ENCODE peak calls at places on chromosome 7, in eight cellular contexts. H is A549, N is thyroid gland, B is cardiac muscle cell, O is pancreas, C is body of pancreas, W is left ventricle myocardium inferior, K is spleen. A is an unnamed sample.
A peak's percentile ranks its signal among the peaks of the same experiment; 100 is the strongest.

GRCh38 chr7:32921896-32922295 is 30.3 kb upstream of the KBTBD2 start:
- DNase-seq in N (no peak), H (no peak), W (no peak), K (no peak), B (peak; percentile 89), O (no peak), C (no peak), A (no peak)

GRCh38 chr7:137923380-137923779 is 76.6 kb upstream of the DGKI start:
- DNase-seq in H (peak; percentile 55), O (no peak), K (no peak), N (no peak), B (no peak), W (no peak), C (no peak), A (no peak)

GRCh38 chr7:31075006-31075405 is 22.9 kb downstream of the ADCYAP1R1 start:
- DNase-seq in H (no peak), C (no peak), K (peak; percentile 69), N (no peak), B (no peak), O (no peak), W (peak; percentile 6), A (no peak)

GRCh38 chr7:68244411-68244810 is 1247.8 kb downstream of the TYW1 start:
- DNase-seq in W (no peak), C (no peak), H (no peak), B (no peak), N (no peak), O (no peak), K (no peak), A (no peak)

GRCh38 chr7:108529341-108529740 is 3.4 kb upstream of the PNPLA8 start:
- DNase-seq in H (no peak), W (no peak), C (no peak), B (no peak), K (no peak), N (no peak), O (no peak), A (no peak)

GRCh38 chr7:43648725-43649406 is 66.0 kb downstream of the STK17A start:
- DNase-seq in C (no peak), O (no peak), B (peak; percentile 74), W (no peak), N (peak; percentile 18), K (peak; percentile 91), H (no peak), A (no peak)

GRCh38 chr7:28617308-28617707 is 205.0 kb downstream of the CREB5 start:
- DNase-seq in H (no peak), B (no peak), N (no peak), K (no peak), W (no peak), C (no peak), O (no peak), A (no peak)

GRCh38 chr7:122532406-122533269 is 166.3 kb downstream of the RNF133 start:
- DNase-seq in W (no peak), O (no peak), N (no peak), H (no peak), C (no peak), K (no peak), B (peak; percentile 32), A (no peak)

GRCh38 chr7:34190299-34190698 is 285.0 kb downstream of the BMPER start:
- DNase-seq in W (peak; percentile 58), B (no peak), N (no peak), K (no peak), H (no peak), O (no peak), C (no peak), A (no peak)

GRCh38 chr7:124552217-124552616 is 213.4 kb downstream of the GPR37 start:
- DNase-seq in W (no peak), K (no peak), H (no peak), C (no peak), B (no peak), N (no peak), O (no peak), A (no peak)

GRCh38 chr7:50502001-50502684 is 52.0 kb upstream of the FIGNL1 start:
- DNase-seq in H (peak; percentile 6), K (peak; percentile 53), W (peak; percentile 77), C (peak; percentile 52), B (peak; percentile 97), O (peak; percentile 46), N (peak; percentile 10), A (peak; percentile 78)

GRCh38 chr7:158778476-158778875 is 50.8 kb downstream of the ESYT2 start:
- DNase-seq in H (no peak), K (no peak), O (no peak), C (no peak), N (no peak), W (no peak), B (peak; percentile 41), A (no peak)

GRCh38 chr7:97555845-97556431 is 175.9 kb upstream of the TAC1 start:
- DNase-seq in C (no peak), O (no peak), N (no peak), B (no peak), H (peak; percentile 2), K (no peak), W (no peak), A (no peak)

GRCh38 chr7:12764355-12765000 is 77.0 kb downstream of the ARL4A start:
- DNase-seq in O (no peak), C (no peak), W (no peak), H (no peak), N (no peak), K (no peak), B (peak; percentile 12), A (no peak)

GRCh38 chr7:74464931-74465906 is 11.5 kb downstream of the GTF2IRD1 start:
- DNase-seq in W (no peak), N (peak; percentile 92), O (no peak), K (no peak), C (peak; percentile 48), B (no peak), H (no peak), A (no peak)

GRCh38 chr7:74461970-74462706 is 8.4 kb downstream of the GTF2IRD1 start:
- DNase-seq in B (no peak), O (no peak), W (no peak), C (no peak), K (no peak), N (no peak), H (no peak), A (no peak)

GRCh38 chr7:74466196-74466813 is 12.6 kb downstream of the GTF2IRD1 start:
- DNase-seq in H (no peak), N (peak; percentile 70), K (no peak), W (peak; percentile 62), O (no peak), B (no peak), C (peak; percentile 46), A (peak; percentile 39)

GRCh38 chr7:74467876-74468275 is 14.2 kb downstream of the GTF2IRD1 start:
- DNase-seq in C (no peak), B (no peak), K (no peak), O (no peak), N (no peak), H (no peak), W (no peak), A (no peak)

DNA sequence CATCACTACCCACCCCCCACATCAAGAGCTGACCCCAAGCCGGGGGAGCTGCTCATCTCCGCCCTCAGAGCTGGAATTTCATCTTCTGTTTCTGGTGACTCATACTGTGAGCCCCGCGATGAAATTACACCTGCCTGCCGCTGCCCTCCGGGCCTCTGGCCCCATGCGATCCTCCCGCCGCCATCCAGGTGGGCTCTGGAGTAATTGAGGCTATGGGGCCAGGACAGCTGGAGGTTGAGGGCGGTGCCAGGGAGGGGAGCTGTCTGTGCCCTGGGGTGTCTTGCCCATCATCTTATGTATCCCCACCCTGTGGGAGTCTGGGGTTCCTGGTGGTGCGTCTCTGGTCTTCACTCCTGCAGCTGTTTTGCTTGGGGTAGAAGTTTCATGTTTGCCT is 9.0 kb downstream of the GTF2IRD1 start:
- DNase-seq in B (no peak), K (no peak), N (peak; percentile 38), C (no peak), W (no peak), O (no peak), H (no peak), A (no peak)
- H3K27ac ChIP-seq in B (no peak overlapping the region), K (no peak overlapping the region), N (peak overlapping the region; percentile 99), C (no peak overlapping the region), W (no peak overlapping the region), O (no peak overlapping the region), H (peak overlapping the region; percentile 17), A (no peak overlapping the region)

GRCh38 chr7:157594306-157594705 is 257.5 kb downstream of the DNAJB6 start:
- DNase-seq in H (no peak), B (no peak), C (no peak), W (no peak), N (no peak), O (no peak), K (peak; percentile 65), A (no peak)
- H3K9me3 ChIP-seq in H (no peaks in the 10 kb centered on the region), B (no peaks in the 10 kb centered on the region), C (no peaks in the 10 kb centered on the region), W (no peaks in the 10 kb centered on the region), N (no peaks in the 10 kb centered on the region), O (no peaks in the 10 kb centered on the region), K (no peaks in the 10 kb centered on the region), A (no peaks in the 10 kb centered on the region)

DNA sequence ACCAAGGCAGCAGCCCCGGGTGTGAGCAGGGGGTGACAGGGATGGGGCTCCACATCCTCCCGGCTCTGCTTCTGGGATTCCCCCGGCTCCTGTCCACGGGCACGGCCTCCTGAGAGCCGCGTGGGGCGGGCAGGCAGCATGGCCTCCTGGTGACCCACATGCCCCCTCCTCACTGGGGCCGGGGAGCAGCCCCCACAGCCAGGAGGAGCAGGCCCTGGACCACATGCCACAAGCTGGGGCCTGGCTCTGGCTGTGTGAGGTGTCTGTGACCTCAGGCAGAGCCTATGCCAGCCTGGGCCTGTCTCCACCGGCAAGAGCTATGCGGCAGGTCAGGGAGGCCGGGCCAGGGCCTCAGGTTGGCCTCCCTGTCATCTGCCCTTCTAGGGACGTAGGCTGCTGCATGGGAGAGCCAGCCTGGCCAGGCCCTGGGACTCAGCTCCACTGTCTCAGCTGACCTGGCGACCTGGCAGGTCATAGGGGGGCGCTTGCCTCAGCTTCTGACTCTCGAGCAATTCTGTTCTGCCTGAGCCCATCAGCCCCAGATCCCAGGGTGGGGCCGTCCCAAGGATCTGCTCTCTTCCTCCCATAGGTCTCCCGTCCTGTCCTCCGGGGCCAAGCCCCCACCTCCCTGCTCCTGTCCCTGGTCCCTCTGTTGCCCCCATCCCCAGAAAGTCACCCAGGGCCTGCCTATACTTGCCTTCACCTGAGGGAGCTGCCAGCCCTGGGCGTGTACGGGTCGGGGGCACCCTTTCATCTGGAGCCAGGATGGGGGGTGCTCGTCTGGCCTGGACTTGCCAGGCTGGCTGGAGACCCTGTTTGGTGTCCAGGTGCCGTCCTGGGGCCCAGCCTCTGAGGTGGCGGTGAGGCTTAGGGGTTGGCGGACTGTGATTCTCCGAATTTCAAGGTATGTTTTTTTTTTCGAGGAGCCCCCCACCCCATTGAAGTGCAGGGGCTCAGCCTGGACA is 3.9 kb upstream of the TMEM184A start:
- DNase-seq in O (peak; percentile 37), N (no peak), C (no peak), B (no peak), H (no peak), K (no peak), W (no peak), A (no peak)
- H3K27ac ChIP-seq in O (peak overlapping the region; percentile 41), N (no peak overlapping the region), C (no peak overlapping the region), B (no peak overlapping the region), H (peak overlapping the region; percentile 97), K (no peak overlapping the region), W (no peak overlapping the region), A (no peak overlapping the region)

DNA sequence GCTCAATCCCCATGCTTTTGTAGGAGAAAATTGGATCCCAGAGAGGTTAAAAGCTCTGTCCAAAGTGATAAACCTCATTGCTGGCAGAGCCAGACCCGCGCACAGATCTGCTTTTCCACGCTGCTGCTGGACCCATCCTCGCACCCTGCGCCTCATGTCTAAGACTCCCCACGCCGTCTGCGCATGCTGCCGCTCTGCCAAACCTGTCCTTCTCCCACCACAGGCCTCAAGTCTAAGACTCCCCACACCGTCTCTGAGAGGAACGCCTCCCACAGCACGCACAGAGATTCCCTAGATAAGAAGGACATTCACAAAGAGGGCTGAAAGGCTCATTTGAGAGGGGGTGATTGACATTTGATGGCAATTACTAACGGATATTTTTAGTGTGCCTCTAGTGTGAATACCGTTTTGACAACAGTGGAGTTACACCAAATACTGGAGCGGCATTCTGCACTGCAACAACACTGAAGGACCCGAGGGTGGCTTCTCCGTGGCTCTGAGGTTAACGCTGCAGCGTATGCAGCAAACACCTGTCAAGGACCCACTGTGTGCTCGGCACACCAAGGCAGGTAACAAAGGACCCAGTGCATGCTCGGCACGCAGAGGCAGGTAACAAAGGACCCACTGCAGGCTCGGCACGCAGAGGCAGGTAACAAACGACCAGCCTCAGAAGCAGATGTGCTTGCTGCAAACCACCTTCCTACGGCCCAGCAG is 231.4 kb downstream of the DNAJB6 start:
- DNase-seq in H (no peak), K (peak; percentile 70), B (no peak), W (no peak), C (no peak), N (no peak), O (no peak), A (no peak)
- H3K9me3 ChIP-seq in H (no peaks in the 10 kb centered on the region), K (no peaks in the 10 kb centered on the region), B (no peaks in the 10 kb centered on the region), W (no peaks in the 10 kb centered on the region), C (no peaks in the 10 kb centered on the region), N (no peaks in the 10 kb centered on the region), O (no peaks in the 10 kb centered on the region), A (no peaks in the 10 kb centered on the region)

A was measured in testis.